ENCODE peak calls at places on chromosome 10, in five cellular contexts. One of them, this sample, is unnamed.

GRCh38 chr10:90859321-90859751 is 1.5 kb upstream of the HTR7 start:
- DNase-seq in activated CD4-positive, CD25-positive, alpha-beta regulatory T cell: no peak
- DNase-seq in SK-N-DZ: no peak
- DNase-seq in GM04504: no peak
- DNase-seq in memory B cell: no peak
- DNase-seq in this sample: no peak

GRCh38 chr10:69802424-69803161 is 887 bp downstream of the COL13A1 start:
- DNase-seq in activated CD4-positive, CD25-positive, alpha-beta regulatory T cell: no peak
- DNase-seq in SK-N-DZ: no peak
- DNase-seq in memory B cell: no peak
- DNase-seq in GM04504: no peak
- DNase-seq in this sample: peak

GRCh38 chr10:130458509-130458908 is 322.3 kb downstream of the GLRX3 start:
- DNase-seq in GM04504: no peak
- DNase-seq in SK-N-DZ: no peak
- DNase-seq in memory B cell: no peak
- DNase-seq in activated CD4-positive, CD25-positive, alpha-beta regulatory T cell: no peak
- DNase-seq in this sample: no peak

GRCh38 chr10:79391231-79392019 is 44.2 kb downstream of the PPIF start:
- DNase-seq in activated CD4-positive, CD25-positive, alpha-beta regulatory T cell: no peak
- DNase-seq in SK-N-DZ: no peak
- DNase-seq in memory B cell: no peak
- DNase-seq in GM04504: no peak
- DNase-seq in this sample: no peak

GRCh38 chr10:114687459-114687858 is 29.4 kb upstream of the ABLIM1 start:
- DNase-seq in GM04504: no peak
- DNase-seq in activated CD4-positive, CD25-positive, alpha-beta regulatory T cell: no peak
- DNase-seq in SK-N-DZ: peak
- DNase-seq in memory B cell: no peak
- DNase-seq in this sample: no peak

GRCh38 chr10:119655566-119656001 is 4.4 kb downstream of the BAG3 start:
- DNase-seq in GM04504: peak
- DNase-seq in memory B cell: no peak
- DNase-seq in activated CD4-positive, CD25-positive, alpha-beta regulatory T cell: no peak
- DNase-seq in SK-N-DZ: peak
- DNase-seq in this sample: no peak

GRCh38 chr10:103640436-103641181 is 147.1 kb downstream of the NEURL1 start:
- DNase-seq in GM04504: no peak
- DNase-seq in memory B cell: no peak
- DNase-seq in SK-N-DZ: no peak
- DNase-seq in activated CD4-positive, CD25-positive, alpha-beta regulatory T cell: no peak
- DNase-seq in this sample: peak

GRCh38 chr10:45015590-45015989 is 14.9 kb downstream of the ZNF22 start:
- DNase-seq in SK-N-DZ: no peak
- DNase-seq in GM04504: no peak
- DNase-seq in activated CD4-positive, CD25-positive, alpha-beta regulatory T cell: no peak
- DNase-seq in memory B cell: no peak
- DNase-seq in this sample: no peak

GRCh38 chr10:24866615-24867583 is 85.5 kb downstream of the PRTFDC1 start:
- DNase-seq in activated CD4-positive, CD25-positive, alpha-beta regulatory T cell: no peak
- DNase-seq in GM04504: no peak
- DNase-seq in memory B cell: no peak
- DNase-seq in SK-N-DZ: no peak
- DNase-seq in this sample: no peak

GRCh38 chr10:125411724-125412123 is 251.4 kb upstream of the CTBP2 start:
- DNase-seq in memory B cell: no peak
- DNase-seq in SK-N-DZ: no peak
- DNase-seq in GM04504: peak
- DNase-seq in activated CD4-positive, CD25-positive, alpha-beta regulatory T cell: no peak
- DNase-seq in this sample: no peak

GRCh38 chr10:31204090-31204489 is 114.9 kb upstream of the ZEB1 start:
- DNase-seq in SK-N-DZ: no peak
- DNase-seq in memory B cell: no peak
- DNase-seq in activated CD4-positive, CD25-positive, alpha-beta regulatory T cell: no peak
- DNase-seq in GM04504: no peak
- DNase-seq in this sample: no peak

GRCh38 chr10:113924664-113925063 is 70.2 kb downstream of the NHLRC2 start:
- DNase-seq in SK-N-DZ: no peak
- DNase-seq in GM04504: no peak
- DNase-seq in activated CD4-positive, CD25-positive, alpha-beta regulatory T cell: no peak
- DNase-seq in memory B cell: no peak
- DNase-seq in this sample: no peak

GRCh38 chr10:71923138-71923692 is 41.0 kb upstream of the CHST3 start:
- DNase-seq in activated CD4-positive, CD25-positive, alpha-beta regulatory T cell: no peak
- DNase-seq in GM04504: no peak
- DNase-seq in memory B cell: no peak
- DNase-seq in SK-N-DZ: no peak
- DNase-seq in this sample: no peak

GRCh38 chr10:124347956-124348355 is 70.8 kb downstream of the OAT start:
- DNase-seq in memory B cell: no peak
- DNase-seq in activated CD4-positive, CD25-positive, alpha-beta regulatory T cell: no peak
- DNase-seq in SK-N-DZ: peak
- DNase-seq in GM04504: no peak
- DNase-seq in this sample: no peak

GRCh38 chr10:78755075-78755695 is 313.6 kb upstream of the ZMIZ1 start:
- DNase-seq in activated CD4-positive, CD25-positive, alpha-beta regulatory T cell: no peak
- DNase-seq in memory B cell: no peak
- DNase-seq in GM04504: no peak
- DNase-seq in SK-N-DZ: no peak
- DNase-seq in this sample: no peak

GRCh38 chr10:129963831-129964501 is at the start of gene EBF3:
- DNase-seq in memory B cell: no peak
- DNase-seq in SK-N-DZ: peak
- DNase-seq in activated CD4-positive, CD25-positive, alpha-beta regulatory T cell: peak
- DNase-seq in GM04504: peak
- DNase-seq in this sample: peak

GRCh38 chr10:123559066-123559822 is 106.9 kb upstream of the GPR26 start:
- DNase-seq in SK-N-DZ: peak
- DNase-seq in GM04504: peak
- DNase-seq in memory B cell: peak
- DNase-seq in activated CD4-positive, CD25-positive, alpha-beta regulatory T cell: peak
- DNase-seq in this sample: peak

GRCh38 chr10:131750171-131750895 is 150.5 kb upstream of the PPP2R2D start:
- DNase-seq in activated CD4-positive, CD25-positive, alpha-beta regulatory T cell: no peak
- DNase-seq in SK-N-DZ: no peak
- DNase-seq in GM04504: no peak
- DNase-seq in memory B cell: no peak
- DNase-seq in this sample: no peak

GRCh38 chr10:34899161-34899560 is 84.1 kb upstream of the PARD3 start:
- DNase-seq in SK-N-DZ: no peak
- DNase-seq in memory B cell: no peak
- DNase-seq in activated CD4-positive, CD25-positive, alpha-beta regulatory T cell: no peak
- DNase-seq in GM04504: no peak
- DNase-seq in this sample: no peak

GRCh38 chr10:93165367-93165766 is 91.7 kb downstream of the CYP26A1 start:
- DNase-seq in SK-N-DZ: no peak
- DNase-seq in GM04504: peak
- DNase-seq in activated CD4-positive, CD25-positive, alpha-beta regulatory T cell: no peak
- DNase-seq in memory B cell: no peak
- DNase-seq in this sample: no peak

This sample was measured in NCI-H1694 treated with DMSO at 0.1 percent for 48 hours.